ENCODE peak calls at places on chromosomes 12 and 14, in four cellular contexts. One of them, this sample, is unnamed.

GRCh38 chr14:52550661-52551060 is 1.6 kb downstream of the TXNDC16 start:
- DNase-seq in ELR: no peak
- DNase-seq in NCI-H345: no peak
- DNase-seq in stimulated activated CD8-positive, alpha-beta memory T cell treated with anti-CD3 and anti-CD28 coated beads, Interleukin-4, amount 100 ng/mL, for 1 hour: no peak
- DNase-seq in this sample: no peak

GRCh38 chr12:91133871-91134270 is 22.6 kb upstream of the LUM start:
- DNase-seq in NCI-H345: no peak
- DNase-seq in stimulated activated CD8-positive, alpha-beta memory T cell treated with anti-CD3 and anti-CD28 coated beads, Interleukin-4, amount 100 ng/mL, for 1 hour: no peak
- DNase-seq in ELR: peak; percentile 66
- DNase-seq in this sample: peak; percentile 70

GRCh38 chr14:32201816-32202467 is at the start of gene RNU6-7:
- DNase-seq in ELR: peak; percentile 44
- DNase-seq in stimulated activated CD8-positive, alpha-beta memory T cell treated with anti-CD3 and anti-CD28 coated beads, Interleukin-4, amount 100 ng/mL, for 1 hour: no peak
- DNase-seq in NCI-H345: peak; percentile 78
- DNase-seq in this sample: no peak

GRCh38 chr12:88625316-88625715 is 45.0 kb upstream of the KITLG start:
- DNase-seq in ELR: no peak
- DNase-seq in NCI-H345: no peak
- DNase-seq in stimulated activated CD8-positive, alpha-beta memory T cell treated with anti-CD3 and anti-CD28 coated beads, Interleukin-4, amount 100 ng/mL, for 1 hour: no peak
- DNase-seq in this sample: no peak

GRCh38 chr12:74581439-74581838 is 43.8 kb downstream of the ATXN7L3B start:
- DNase-seq in NCI-H345: no peak
- DNase-seq in stimulated activated CD8-positive, alpha-beta memory T cell treated with anti-CD3 and anti-CD28 coated beads, Interleukin-4, amount 100 ng/mL, for 1 hour: no peak
- DNase-seq in ELR: no peak
- DNase-seq in this sample: no peak

GRCh38 chr12:121224591-121224990 is 14.7 kb downstream of the P2RX4 start:
- DNase-seq in NCI-H345: no peak
- DNase-seq in stimulated activated CD8-positive, alpha-beta memory T cell treated with anti-CD3 and anti-CD28 coated beads, Interleukin-4, amount 100 ng/mL, for 1 hour: no peak
- DNase-seq in ELR: no peak
- DNase-seq in this sample: no peak

GRCh38 chr12:93311827-93312226 is 65.9 kb upstream of the NUDT4 start:
- DNase-seq in NCI-H345: no peak
- DNase-seq in ELR: peak; percentile 10
- DNase-seq in stimulated activated CD8-positive, alpha-beta memory T cell treated with anti-CD3 and anti-CD28 coated beads, Interleukin-4, amount 100 ng/mL, for 1 hour: no peak
- DNase-seq in this sample: no peak

GRCh38 chr14:89276424-89276975 is 140.5 kb downstream of the FOXN3 start:
- DNase-seq in stimulated activated CD8-positive, alpha-beta memory T cell treated with anti-CD3 and anti-CD28 coated beads, Interleukin-4, amount 100 ng/mL, for 1 hour: peak; percentile 7
- DNase-seq in NCI-H345: no peak
- DNase-seq in ELR: peak; percentile 20
- DNase-seq in this sample: peak; percentile 28

GRCh38 chr14:91380610-91381371 is 36.8 kb downstream of the CCDC88C start:
- DNase-seq in ELR: no peak
- DNase-seq in stimulated activated CD8-positive, alpha-beta memory T cell treated with anti-CD3 and anti-CD28 coated beads, Interleukin-4, amount 100 ng/mL, for 1 hour: no peak
- DNase-seq in NCI-H345: peak; percentile 84
- DNase-seq in this sample: peak; percentile 58

GRCh38 chr14:45664668-45665356 is 411.8 kb upstream of the MIS18BP1 start:
- DNase-seq in ELR: peak; percentile 22
- DNase-seq in stimulated activated CD8-positive, alpha-beta memory T cell treated with anti-CD3 and anti-CD28 coated beads, Interleukin-4, amount 100 ng/mL, for 1 hour: no peak
- DNase-seq in NCI-H345: peak; percentile 2
- DNase-seq in this sample: no peak

GRCh38 chr12:124862768-124863408 is 776 bp downstream of the SCARB1 start:
- DNase-seq in stimulated activated CD8-positive, alpha-beta memory T cell treated with anti-CD3 and anti-CD28 coated beads, Interleukin-4, amount 100 ng/mL, for 1 hour: no peak
- DNase-seq in NCI-H345: peak; percentile 26
- DNase-seq in ELR: peak; percentile 56
- DNase-seq in this sample: no peak

GRCh38 chr12:132189378-132190011 is 45.2 kb downstream of the NOC4L start:
- DNase-seq in ELR: peak; percentile 90
- DNase-seq in stimulated activated CD8-positive, alpha-beta memory T cell treated with anti-CD3 and anti-CD28 coated beads, Interleukin-4, amount 100 ng/mL, for 1 hour: peak; percentile 71
- DNase-seq in NCI-H345: peak; percentile 83
- DNase-seq in this sample: peak; percentile 43

GRCh38 chr12:103680591-103681065 is 93.6 kb downstream of the STAB2 start:
- DNase-seq in stimulated activated CD8-positive, alpha-beta memory T cell treated with anti-CD3 and anti-CD28 coated beads, Interleukin-4, amount 100 ng/mL, for 1 hour: no peak
- DNase-seq in ELR: no peak
- DNase-seq in NCI-H345: peak; percentile 47
- DNase-seq in this sample: peak; percentile 11

GRCh38 chr14:98909251-98909944 is 362.6 kb downstream of the BCL11B start:
- DNase-seq in NCI-H345: peak; percentile 27
- DNase-seq in ELR: peak; percentile 7
- DNase-seq in stimulated activated CD8-positive, alpha-beta memory T cell treated with anti-CD3 and anti-CD28 coated beads, Interleukin-4, amount 100 ng/mL, for 1 hour: no peak
- DNase-seq in this sample: no peak

GRCh38 chr14:88143817-88144216 is 138.9 kb downstream of the GPR65 start:
- DNase-seq in NCI-H345: no peak
- DNase-seq in stimulated activated CD8-positive, alpha-beta memory T cell treated with anti-CD3 and anti-CD28 coated beads, Interleukin-4, amount 100 ng/mL, for 1 hour: no peak
- DNase-seq in ELR: no peak
- DNase-seq in this sample: no peak

GRCh38 chr12:47024463-47024862 is 55.0 kb upstream of the PCED1B start:
- DNase-seq in ELR: no peak
- DNase-seq in stimulated activated CD8-positive, alpha-beta memory T cell treated with anti-CD3 and anti-CD28 coated beads, Interleukin-4, amount 100 ng/mL, for 1 hour: no peak
- DNase-seq in NCI-H345: no peak
- DNase-seq in this sample: no peak

GRCh38 chr12:13376627-13377373 is 180.3 kb downstream of the EMP1 start:
- DNase-seq in NCI-H345: no peak
- DNase-seq in stimulated activated CD8-positive, alpha-beta memory T cell treated with anti-CD3 and anti-CD28 coated beads, Interleukin-4, amount 100 ng/mL, for 1 hour: no peak
- DNase-seq in ELR: no peak
- DNase-seq in this sample: no peak

GRCh38 chr12:121400332-121401139 is 618 bp downstream of the RNF34 start:
- DNase-seq in stimulated activated CD8-positive, alpha-beta memory T cell treated with anti-CD3 and anti-CD28 coated beads, Interleukin-4, amount 100 ng/mL, for 1 hour: peak; percentile 17
- DNase-seq in ELR: peak; percentile 80
- DNase-seq in NCI-H345: peak; percentile 43
- DNase-seq in this sample: no peak

GRCh38 chr12:101697930-101698781 is 716 bp downstream of the CHPT1 start:
- DNase-seq in NCI-H345: peak; percentile 40
- DNase-seq in stimulated activated CD8-positive, alpha-beta memory T cell treated with anti-CD3 and anti-CD28 coated beads, Interleukin-4, amount 100 ng/mL, for 1 hour: no peak
- DNase-seq in ELR: peak; percentile 52
- DNase-seq in this sample: no peak

GRCh38 chr12:116358850-116359761 is 81.6 kb upstream of the MED13L start:
- DNase-seq in ELR: peak; percentile 91
- DNase-seq in NCI-H345: no peak
- DNase-seq in stimulated activated CD8-positive, alpha-beta memory T cell treated with anti-CD3 and anti-CD28 coated beads, Interleukin-4, amount 100 ng/mL, for 1 hour: peak; percentile 34
- DNase-seq in this sample: peak; percentile 95

GRCh38 chr14:104973215-104974145 is 4.7 kb downstream of the AHNAK2 start:
- DNase-seq in NCI-H345: peak; percentile 27
- DNase-seq in stimulated activated CD8-positive, alpha-beta memory T cell treated with anti-CD3 and anti-CD28 coated beads, Interleukin-4, amount 100 ng/mL, for 1 hour: no peak
- DNase-seq in ELR: peak; percentile 99
- DNase-seq in this sample: peak; percentile 79

GRCh38 chr14:23486116-23486515 is 16.6 kb downstream of the NGDN start:
- DNase-seq in ELR: no peak
- DNase-seq in stimulated activated CD8-positive, alpha-beta memory T cell treated with anti-CD3 and anti-CD28 coated beads, Interleukin-4, amount 100 ng/mL, for 1 hour: no peak
- DNase-seq in NCI-H345: no peak
- DNase-seq in this sample: no peak

GRCh38 chr12:105449406-105449805 is 118.9 kb downstream of the C12orf75 start:
- DNase-seq in stimulated activated CD8-positive, alpha-beta memory T cell treated with anti-CD3 and anti-CD28 coated beads, Interleukin-4, amount 100 ng/mL, for 1 hour: no peak
- DNase-seq in NCI-H345: no peak
- DNase-seq in ELR: no peak
- DNase-seq in this sample: no peak

GRCh38 chr12:108589028-108589839 is 8.7 kb downstream of the TMEM119 start:
- DNase-seq in NCI-H345: peak; percentile 64
- DNase-seq in stimulated activated CD8-positive, alpha-beta memory T cell treated with anti-CD3 and anti-CD28 coated beads, Interleukin-4, amount 100 ng/mL, for 1 hour: no peak
- DNase-seq in ELR: no peak
- DNase-seq in this sample: no peak

GRCh38 chr14:65879218-65880009 is 466.9 kb downstream of the FUT8 start:
- DNase-seq in NCI-H345: no peak
- DNase-seq in ELR: peak; percentile 82
- DNase-seq in stimulated activated CD8-positive, alpha-beta memory T cell treated with anti-CD3 and anti-CD28 coated beads, Interleukin-4, amount 100 ng/mL, for 1 hour: no peak
- DNase-seq in this sample: peak; percentile 33

GRCh38 chr14:89136587-89136986 is 280.4 kb downstream of the FOXN3 start:
- DNase-seq in stimulated activated CD8-positive, alpha-beta memory T cell treated with anti-CD3 and anti-CD28 coated beads, Interleukin-4, amount 100 ng/mL, for 1 hour: no peak
- DNase-seq in NCI-H345: no peak
- DNase-seq in ELR: no peak
- DNase-seq in this sample: no peak

GRCh38 chr12:53461059-53461458 is 9.2 kb downstream of the PCBP2 start:
- DNase-seq in stimulated activated CD8-positive, alpha-beta memory T cell treated with anti-CD3 and anti-CD28 coated beads, Interleukin-4, amount 100 ng/mL, for 1 hour: no peak
- DNase-seq in ELR: no peak
- DNase-seq in NCI-H345: no peak
- DNase-seq in this sample: no peak

GRCh38 chr12:27868165-27868564 is 88.1 kb upstream of the MANSC4 start:
- DNase-seq in ELR: peak; percentile 86
- DNase-seq in stimulated activated CD8-positive, alpha-beta memory T cell treated with anti-CD3 and anti-CD28 coated beads, Interleukin-4, amount 100 ng/mL, for 1 hour: no peak
- DNase-seq in NCI-H345: no peak
- DNase-seq in this sample: peak; percentile 94

GRCh38 chr14:23147676-23148075 is 28.6 kb upstream of the CEBPE start:
- DNase-seq in ELR: no peak
- DNase-seq in stimulated activated CD8-positive, alpha-beta memory T cell treated with anti-CD3 and anti-CD28 coated beads, Interleukin-4, amount 100 ng/mL, for 1 hour: no peak
- DNase-seq in NCI-H345: no peak
- DNase-seq in this sample: no peak

GRCh38 chr14:94056579-94057308 is 24.3 kb downstream of the DDX24 start:
- DNase-seq in ELR: no peak
- DNase-seq in NCI-H345: no peak
- DNase-seq in stimulated activated CD8-positive, alpha-beta memory T cell treated with anti-CD3 and anti-CD28 coated beads, Interleukin-4, amount 100 ng/mL, for 1 hour: no peak
- DNase-seq in this sample: no peak

GRCh38 chr12:104643093-104643646 is 186.4 kb downstream of the CHST11 start:
- DNase-seq in stimulated activated CD8-positive, alpha-beta memory T cell treated with anti-CD3 and anti-CD28 coated beads, Interleukin-4, amount 100 ng/mL, for 1 hour: no peak
- DNase-seq in ELR: no peak
- DNase-seq in NCI-H345: no peak
- DNase-seq in this sample: no peak